ENCODE peak calls at places on chromosomes 6 and 20, in six cellular contexts. U, K, C, J, N and E are unnamed samples.
A peak's percentile ranks its signal among the peaks of the same experiment; 100 is the strongest.

GRCh38 chr20:14522595-14522994 is 185.2 kb upstream of the FLRT3 start:
- DNase-seq in C (no peak), U (no peak), J (no peak), K (no peak), N (no peak), E (no peak)

GRCh38 chr20:25023316-25023715 is 30.8 kb upstream of the APMAP start:
- DNase-seq in C (no peak), U (no peak), J (no peak), K (no peak), N (no peak), E (no peak)

GRCh38 chr6:25913741-25914140 is 16.8 kb downstream of the SLC17A2 start:
- DNase-seq in J (no peak), U (no peak), C (no peak), K (no peak), N (no peak), E (no peak)

GRCh38 chr6:116426551-116426950 is 34.6 kb upstream of the CALHM6 start:
- DNase-seq in K (no peak), J (no peak), C (no peak), U (no peak), N (no peak), E (no peak)

GRCh38 chr6:47665112-47665511 is 33.3 kb upstream of the ADGRF4 start:
- DNase-seq in U (no peak), N (peak; percentile 53), J (no peak), C (no peak), K (no peak), E (no peak)

GRCh38 chr6:31610891-31611425 is 4.1 kb upstream of the AIF1 start:
- DNase-seq in J (no peak), U (no peak), N (no peak), C (no peak), K (no peak), E (no peak)

GRCh38 chr20:47929368-47930115 is 144.3 kb upstream of the SULF2 start:
- DNase-seq in N (no peak), J (peak; percentile 26), C (no peak), K (no peak), U (peak; percentile 67), E (peak; percentile 56)

GRCh38 chr20:62505337-62506045 is 29.7 kb upstream of the GATA5 start:
- DNase-seq in C (no peak), N (no peak), U (no peak), K (no peak), J (no peak), E (no peak)

GRCh38 chr20:407953-408842 is at the start of gene RBCK1:
- DNase-seq in C (peak; percentile 87), U (peak; percentile 78), N (peak; percentile 60), K (peak; percentile 75), J (peak; percentile 72), E (peak; percentile 90)
- H3K18ac ChIP-seq in C (peak within 1 kb of the TSS; percentile 96), U (peak within 1 kb of the TSS; percentile 70), N (peak within 1 kb of the TSS; percentile 93), K (peak within 1 kb of the TSS; percentile 99), J (peak within 1 kb of the TSS; percentile 33), E (peak within 1 kb of the TSS; percentile 98)

GRCh38 chr20:23048283-23049200 is 930 bp downstream of the THBD start:
- DNase-seq in K (peak; percentile 24), C (peak; percentile 80), U (peak; percentile 74), N (peak; percentile 22), J (peak; percentile 1), E (peak; percentile 49)

GRCh38 chr20:23047738-23048214 is 1.7 kb downstream of the THBD start:
- DNase-seq in C (no peak), U (peak; percentile 43), J (no peak), N (no peak), K (no peak), E (no peak)

GRCh38 chr20:23050847-23051627 is 1.6 kb upstream of the THBD start:
- DNase-seq in N (peak; percentile 50), U (peak; percentile 96), K (peak; percentile 87), C (peak; percentile 98), J (peak; percentile 52), E (peak; percentile 93)

GRCh38 chr20:23049933-23050838 is 714 bp upstream of the THBD start:
- DNase-seq in K (peak; percentile 29), N (peak; percentile 11), J (no peak), C (peak; percentile 79), U (peak; percentile 65), E (no peak)

DNA sequence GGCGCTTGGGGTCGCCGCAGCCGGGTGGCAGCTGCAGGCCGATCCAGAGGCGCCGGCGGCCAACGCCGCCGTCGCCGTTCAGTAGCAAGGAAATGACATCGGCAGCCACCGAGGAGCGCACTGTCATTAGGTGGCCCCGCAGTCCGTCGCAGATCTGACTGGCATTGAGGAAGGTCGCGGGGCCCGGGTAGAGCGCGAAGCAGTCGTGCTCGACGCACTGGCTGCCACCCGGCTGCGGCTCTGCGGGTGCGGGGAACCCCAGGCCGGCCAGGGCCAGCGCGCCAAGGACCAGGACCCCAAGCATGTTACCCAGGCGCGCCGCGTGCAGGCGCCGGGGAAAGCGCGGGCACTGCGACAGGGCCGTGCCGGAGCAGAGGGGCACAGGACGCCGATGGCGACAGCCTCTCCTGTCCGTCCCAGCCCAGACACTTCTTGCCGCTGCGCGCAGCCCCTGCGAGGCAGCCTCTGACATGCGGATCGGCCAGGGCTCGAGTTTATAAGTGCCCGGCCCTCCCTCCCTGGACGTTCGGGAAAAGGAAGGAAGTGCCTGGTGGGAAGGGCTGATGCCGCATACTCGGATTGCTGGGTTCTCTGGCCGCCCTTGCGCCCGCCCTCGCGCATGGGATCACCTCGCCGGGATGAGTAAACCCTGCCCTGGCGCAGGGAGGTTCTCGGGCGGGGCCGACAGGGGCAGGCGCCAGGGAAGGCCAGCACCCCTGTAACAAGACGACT is at the start of gene THBD:
- DNase-seq in U (peak; percentile 57), J (peak; percentile 12), N (peak; percentile 35), K (peak; percentile 30), C (peak; percentile 81), E (peak; percentile 86)
- H3K4me3 ChIP-seq in U (no peak within 1 kb of the TSS), J (no peak within 1 kb of the TSS), N (peak within 1 kb of the TSS; percentile 50), K (peak within 1 kb of the TSS; percentile 76), C (peak within 1 kb of the TSS; percentile 52), E (peak within 1 kb of the TSS; percentile 83)

DNA sequence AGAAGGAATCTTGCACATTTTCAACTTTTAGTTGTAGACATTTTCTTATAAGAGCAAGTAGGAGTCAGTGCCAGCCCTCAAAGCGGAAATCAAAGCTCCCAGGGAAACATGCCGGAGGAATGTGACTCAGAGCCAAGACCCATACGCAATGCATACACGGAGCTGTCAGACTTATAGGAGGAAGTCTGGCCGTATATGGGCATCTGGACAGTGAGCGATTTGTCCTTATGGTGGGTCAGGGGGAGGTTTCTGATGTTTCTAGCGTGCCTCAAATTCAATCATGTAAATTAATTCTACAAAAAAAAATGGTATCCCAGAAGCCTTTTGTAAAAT is 3.6 kb upstream of the CCN2 start:
- DNase-seq in N (peak; percentile 41), C (no peak), K (no peak), J (peak; percentile 99), U (peak; percentile 68), E (peak; percentile 95)
- H3K18ac ChIP-seq in N (no peak overlapping the region), C (peak overlapping the region; percentile 4), K (no peak overlapping the region), J (peak overlapping the region; percentile 86), U (peak overlapping the region; percentile 64), E (no peak overlapping the region)

DNA sequence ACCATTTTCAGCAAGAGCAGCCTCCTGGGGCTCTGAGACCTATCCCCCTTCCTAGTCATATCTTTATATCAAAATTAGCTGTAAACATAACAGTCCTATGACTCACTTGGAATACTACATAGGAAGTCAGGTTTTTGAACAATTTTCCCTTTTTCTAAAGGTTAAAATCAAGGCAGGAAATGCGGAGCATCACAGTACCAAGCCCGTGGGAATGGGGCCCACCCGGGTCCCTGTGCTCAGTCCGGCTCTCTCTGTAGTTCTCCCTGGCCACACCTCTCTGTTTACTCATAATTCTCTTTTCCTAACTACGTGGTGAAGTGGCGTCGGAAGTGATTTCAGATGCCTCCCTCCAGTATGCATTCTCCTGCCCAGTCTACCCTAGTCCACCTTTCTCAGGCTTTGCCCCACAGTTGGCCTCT is 109.7 kb upstream of the TMEM170B start:
- DNase-seq in J (peak; percentile 33), C (no peak), K (no peak), N (no peak), U (no peak), E (peak; percentile 56)
- H3K4me3 ChIP-seq in J (no peak overlapping the region), C (no peak overlapping the region), K (no peak overlapping the region), N (no peak overlapping the region), U (no peak overlapping the region), E (no peak overlapping the region)

GRCh38 chr6:148367418-148368024 is 24.9 kb downstream of the SASH1 start:
- DNase-seq in U (peak; percentile 74), N (peak; percentile 38), C (no peak), K (no peak), J (peak; percentile 75), E (peak; percentile 85)
- H3K18ac ChIP-seq in U (no peak overlapping the region), N (no peak overlapping the region), C (peak overlapping the region; percentile 16), K (peak overlapping the region; percentile 21), J (peak overlapping the region; percentile 1), E (peak overlapping the region; percentile 0)

GRCh38 chr6:16849280-16850210 is 88.3 kb upstream of the ATXN1 start:
- DNase-seq in C (peak; percentile 47), U (peak; percentile 52), J (peak; percentile 79), K (no peak), N (peak; percentile 30), E (peak; percentile 44)
- H3K4me3 ChIP-seq in C (no peak overlapping the region), U (no peak overlapping the region), J (no peak overlapping the region), K (no peak overlapping the region), N (no peak overlapping the region), E (no peak overlapping the region)

DNA sequence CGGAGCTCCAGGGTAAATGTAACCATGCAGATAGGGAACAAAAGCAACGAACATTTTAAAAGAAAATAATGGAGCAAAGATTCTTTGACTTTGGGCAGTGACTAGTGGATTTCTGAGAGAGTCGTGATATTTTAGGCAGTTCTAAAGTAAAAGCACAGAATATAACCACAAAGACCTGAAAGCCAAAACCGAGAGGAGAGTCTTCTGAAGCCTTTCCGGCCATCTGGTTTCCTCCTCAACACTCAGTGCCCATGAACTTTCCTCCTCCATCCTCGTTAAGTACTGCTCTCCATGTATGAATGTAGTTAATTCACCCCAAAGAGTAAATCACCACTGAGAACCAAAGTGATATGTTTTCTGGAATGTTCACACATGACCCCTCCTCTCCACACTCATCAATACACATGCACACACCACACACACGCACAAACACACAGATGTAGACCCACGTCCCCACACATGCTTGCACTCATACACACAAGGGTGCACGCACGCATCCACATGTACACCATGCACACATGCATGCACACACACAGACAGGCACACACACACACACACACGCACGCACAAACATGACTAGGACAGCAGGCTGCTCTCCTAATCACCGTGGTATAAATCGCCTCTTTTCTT is 109.6 kb downstream of the MYLK4 start:
- DNase-seq in J (no peak), C (no peak), K (no peak), N (no peak), U (no peak), E (no peak)
- H3K18ac ChIP-seq in J (no peak overlapping the region), C (peak overlapping the region; percentile 91), K (peak overlapping the region; percentile 29), N (no peak overlapping the region), U (no peak overlapping the region), E (no peak overlapping the region)

GRCh38 chr20:51446656-51447055 is 95.9 kb downstream of the NFATC2 start:
- DNase-seq in K (no peak), N (peak; percentile 87), U (peak; percentile 76), C (no peak), J (peak; percentile 86), E (peak; percentile 97)
- H3K4me3 ChIP-seq in K (no peak overlapping the region), N (no peak overlapping the region), U (no peak overlapping the region), C (no peak overlapping the region), J (no peak overlapping the region), E (no peak overlapping the region)

GRCh38 chr6:89351632-89352328 is 742 bp downstream of the UBE2J1 start:
- DNase-seq in K (no peak), C (no peak), U (no peak), N (peak; percentile 11), J (no peak), E (peak; percentile 31)
- H3K18ac ChIP-seq in K (peak overlapping the region; percentile 98), C (no peak overlapping the region), U (peak overlapping the region; percentile 99), N (peak overlapping the region; percentile 98), J (peak overlapping the region; percentile 59), E (peak overlapping the region; percentile 99)